ENCODE peak calls at places on chromosomes 5 and 9, in seven cellular contexts. D, J, W, A, S, R and N are unnamed samples.

GRCh38 chr5:5584236-5584749 is 161.8 kb downstream of the ICE1 start:
- DNase-seq in D (no peak), J (no peak), W (no peak), A (no peak), S (peak; percentile 79), R (no peak), N (no peak)

GRCh38 chr9:107367727-107368502 is 84.8 kb downstream of the RAD23B start:
- DNase-seq in D (no peak), J (no peak), W (no peak), A (peak; percentile 23), S (no peak), R (peak; percentile 15), N (no peak)

GRCh38 chr9:79700607-79701330 is 129.0 kb downstream of the TLE4 start:
- DNase-seq in D (no peak), J (peak; percentile 3), W (no peak), A (no peak), S (no peak), R (peak; percentile 48), N (no peak)

GRCh38 chr9:86700601-86701000 is 246.7 kb downstream of the GAS1 start:
- DNase-seq in D (no peak), J (peak; percentile 13), W (peak; percentile 20), A (no peak), S (no peak), R (peak; percentile 60), N (no peak)

GRCh38 chr5:56070795-56071539 is 76.2 kb upstream of the IL6ST start:
- DNase-seq in D (no peak), J (no peak), W (no peak), A (no peak), S (no peak), R (no peak), N (no peak)

GRCh38 chr9:126027566-126027965 is 280.4 kb downstream of the PBX3 start:
- DNase-seq in D (no peak), J (no peak), W (no peak), A (no peak), S (no peak), R (peak; percentile 65), N (no peak)

GRCh38 chr5:84080908-84081307 is 303.8 kb downstream of the EDIL3 start:
- DNase-seq in D (no peak), J (no peak), W (no peak), A (no peak), S (no peak), R (no peak), N (no peak)

GRCh38 chr9:76353280-76353679 is 40.9 kb downstream of the RFK start:
- DNase-seq in D (no peak), J (no peak), W (peak; percentile 28), A (peak; percentile 6), S (no peak), R (no peak), N (no peak)

GRCh38 chr9:134488901-134489280 is 152.7 kb upstream of the COL5A1 start:
- DNase-seq in D (no peak), J (no peak), W (no peak), A (no peak), S (no peak), R (no peak), N (no peak)

GRCh38 chr5:14417792-14418765 is 163.5 kb upstream of the OTULINL start:
- DNase-seq in D (no peak), J (peak; percentile 53), W (no peak), A (no peak), S (no peak), R (no peak), N (no peak)

GRCh38 chr5:116572375-116573278 is 2.0 kb downstream of the SEMA6A start:
- DNase-seq in D (peak; percentile 54), J (no peak), W (peak; percentile 21), A (no peak), S (peak; percentile 74), R (peak; percentile 63), N (no peak)

GRCh38 chr5:150129454-150129812 is 26.2 kb downstream of the PDGFRB start:
- DNase-seq in D (no peak), J (no peak), W (no peak), A (no peak), S (no peak), R (no peak), N (no peak)

GRCh38 chr5:111079846-111080245 is 8.3 kb downstream of the TSLP start:
- DNase-seq in D (no peak), J (no peak), W (no peak), A (no peak), S (no peak), R (no peak), N (no peak)

GRCh38 chr5:337565-338130 is 16.1 kb downstream of the AHRR start:
- DNase-seq in D (no peak), J (no peak), W (peak; percentile 19), A (peak; percentile 50), S (peak; percentile 48), R (peak; percentile 45), N (no peak)

GRCh38 chr5:169567079-169567478 is 16.5 kb upstream of the SPDL1 start:
- DNase-seq in D (no peak), J (peak; percentile 15), W (peak; percentile 28), A (peak; percentile 29), S (no peak), R (no peak), N (no peak)

GRCh38 chr5:96031811-96032261 is 70.2 kb upstream of the ELL2 start:
- DNase-seq in D (no peak), J (no peak), W (peak; percentile 93), A (peak; percentile 79), S (no peak), R (no peak), N (peak; percentile 64)

GRCh38 chr9:81371824-81372223 is 317.5 kb downstream of the TLE1 start:
- DNase-seq in D (no peak), J (no peak), W (no peak), A (no peak), S (no peak), R (no peak), N (no peak)

GRCh38 chr5:132987531-132988408 is 24.3 kb upstream of the AFF4 start:
- DNase-seq in D (no peak), J (no peak), W (no peak), A (no peak), S (no peak), R (no peak), N (no peak)

GRCh38 chr9:106928350-106928749 is 65.4 kb downstream of the ZNF462 start:
- DNase-seq in D (no peak), J (no peak), W (no peak), A (no peak), S (no peak), R (no peak), N (no peak)

GRCh38 chr9:133529874-133530273 is 4.6 kb upstream of the ADAMTSL2 start:
- DNase-seq in D (no peak), J (no peak), W (no peak), A (no peak), S (no peak), R (no peak), N (no peak)

GRCh38 chr5:169942181-169942580 is 38.1 kb downstream of the INSYN2B start:
- DNase-seq in D (no peak), J (no peak), W (no peak), A (no peak), S (no peak), R (no peak), N (no peak)

GRCh38 chr5:72129730-72130129 is 22.5 kb downstream of the MAP1B start:
- DNase-seq in D (no peak), J (no peak), W (no peak), A (no peak), S (no peak), R (no peak), N (no peak)

GRCh38 chr9:105697871-105698270 is 3.5 kb downstream of the TMEM38B start:
- DNase-seq in D (no peak), J (no peak), W (no peak), A (no peak), S (no peak), R (no peak), N (no peak)

GRCh38 chr9:81530846-81531245 is 158.5 kb downstream of the TLE1 start:
- DNase-seq in D (no peak), J (no peak), W (no peak), A (no peak), S (no peak), R (no peak), N (no peak)

GRCh38 chr9:131234799-131235479 is 41.4 kb downstream of the FAM78A start:
- DNase-seq in D (no peak), J (no peak), W (no peak), A (no peak), S (no peak), R (no peak), N (no peak)

GRCh38 chr5:32712463-32713395 is 1.6 kb downstream of the NPR3 start:
- DNase-seq in D (peak; percentile 8), J (peak; percentile 19), W (no peak), A (peak; percentile 15), S (no peak), R (no peak), N (no peak)
- H3K27ac ChIP-seq in D (no peak overlapping the region), J (no peak overlapping the region), W (no peak overlapping the region), A (no peak overlapping the region), S (no peak overlapping the region), R (no peak overlapping the region), N (no peak overlapping the region)

GRCh38 chr5:10839916-10840599 is 79.0 kb upstream of the DAP start:
- DNase-seq in D (no peak), J (no peak), W (no peak), A (no peak), S (no peak), R (no peak), N (no peak)

GRCh38 chr5:10834695-10835094 is 73.7 kb upstream of the DAP start:
- DNase-seq in D (no peak), J (no peak), W (no peak), A (no peak), S (no peak), R (no peak), N (no peak)

GRCh38 chr5:10839118-10839517 is 78.1 kb upstream of the DAP start:
- DNase-seq in D (no peak), J (no peak), W (no peak), A (no peak), S (no peak), R (no peak), N (no peak)

GRCh38 chr5:10838038-10838437 is 77.0 kb upstream of the DAP start:
- DNase-seq in D (no peak), J (no peak), W (no peak), A (no peak), S (no peak), R (peak; percentile 3), N (no peak)

DNA sequence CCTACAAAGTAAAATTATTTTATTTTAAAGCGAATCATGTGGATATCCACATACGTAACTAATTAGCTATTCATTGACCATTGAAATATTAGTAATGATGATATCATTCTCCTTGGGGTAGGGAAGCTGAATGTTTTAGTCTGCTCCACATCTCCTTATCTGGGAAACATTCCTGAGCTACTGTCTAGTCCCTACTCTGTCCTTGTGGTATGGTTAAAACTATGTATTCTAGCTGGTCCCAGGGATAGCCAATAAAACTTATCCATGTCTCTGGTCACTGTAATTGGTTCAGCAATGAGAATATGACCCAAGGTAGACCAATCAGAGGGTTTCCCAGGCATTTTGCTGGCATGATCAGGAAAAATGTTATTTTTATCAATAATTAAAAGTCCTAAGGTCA is 76.0 kb upstream of the DAP start:
- DNase-seq in D (no peak), J (no peak), W (no peak), A (no peak), S (no peak), R (no peak), N (no peak)
- H3K27ac ChIP-seq in D (no peak overlapping the region), J (no peak overlapping the region), W (no peak overlapping the region), A (no peak overlapping the region), S (no peak overlapping the region), R (no peak overlapping the region), N (no peak overlapping the region)

GRCh38 chr5:172895549-172895948 is 61.5 kb downstream of the ERGIC1 start:
- DNase-seq in D (no peak), J (no peak), W (no peak), A (no peak), S (no peak), R (no peak), N (no peak)
- H3K27ac ChIP-seq in D (no peak overlapping the region), J (no peak overlapping the region), W (no peak overlapping the region), A (no peak overlapping the region), S (no peak overlapping the region), R (no peak overlapping the region), N (peak overlapping the region; percentile 13)

GRCh38 chr5:172003750-172004149 is 2.7 kb downstream of the FBXW11 start:
- DNase-seq in D (no peak), J (no peak), W (no peak), A (peak; percentile 54), S (no peak), R (no peak), N (no peak)
- H3K27ac ChIP-seq in D (no peak overlapping the region), J (no peak overlapping the region), W (no peak overlapping the region), A (peak overlapping the region; percentile 3), S (no peak overlapping the region), R (no peak overlapping the region), N (no peak overlapping the region)